ENCODE peak calls at places on chromosomes 6 and 20, in five cellular contexts. F is mesothelial cell of epicardium, C is iPS DF 19.7, U is AG10803, A is cardiac fibroblast. T is an unnamed sample.

GRCh38 chr20:45066372-45066771 is 34.6 kb downstream of the KCNS1 start:
- DNase-seq in F (no peak), C (no peak), U (no peak), A (no peak), T (peak)

GRCh38 chr6:44128020-44128917 is 915 bp downstream of the TMEM63B start:
- DNase-seq in F (peak), C (no peak), U (no peak), A (peak), T (peak)

GRCh38 chr6:88922775-88923548 is 40.5 kb downstream of the RNGTT start:
- DNase-seq in F (no peak), C (no peak), U (peak), A (peak), T (peak)

GRCh38 chr6:53250137-53250760 is 98.5 kb downstream of the ELOVL5 start:
- DNase-seq in F (no peak), C (no peak), U (peak), A (no peak), T (peak)

GRCh38 chr6:6661191-6661590 is 72.7 kb downstream of the LY86 start:
- DNase-seq in F (no peak), C (no peak), U (no peak), A (no peak), T (no peak)

GRCh38 chr6:3438190-3439167 is 18.4 kb downstream of the SLC22A23 start:
- DNase-seq in F (no peak), C (no peak), U (peak), A (peak), T (peak)

GRCh38 chr6:129248976-129249375 is 366.0 kb downstream of the LAMA2 start:
- DNase-seq in F (no peak), C (no peak), U (no peak), A (no peak), T (no peak)

GRCh38 chr6:114739656-114740055 is 396.8 kb upstream of the HS3ST5 start:
- DNase-seq in F (no peak), C (no peak), U (no peak), A (no peak), T (no peak)

T was measured in mesenchymal stem cell.